ENCODE peak calls at places on chromosomes 7 and 10, in eight cellular contexts. L is renal cortical epithelial cell, A is lower leg skin, P is mucosa of gallbladder, T is body of pancreas, E is posterior vena cava, U is HCT116, Y is NCI-H510A treated with DMSO at 0.1 percent for 48 hours. J is an unnamed sample.

GRCh38 chr7:2701832-2702593 is 14.0 kb downstream of the AMZ1 start:
- DNase-seq in L (no peak), A (peak), P (no peak), T (no peak), E (peak), U (no peak), Y (no peak), J (no peak)

GRCh38 chr7:159102681-159103381 is 41.8 kb downstream of the VIPR2 start:
- DNase-seq in L (no peak), A (no peak), P (no peak), T (no peak), E (peak), U (no peak), Y (no peak), J (no peak)

GRCh38 chr7:132654150-132654549 is 77.9 kb upstream of the PLXNA4 start:
- DNase-seq in L (no peak), A (no peak), P (no peak), T (no peak), E (no peak), U (peak), Y (no peak), J (no peak)

GRCh38 chr7:164882-165660 is 27.3 kb upstream of the FAM20C start:
- DNase-seq in L (no peak), A (no peak), P (peak), T (peak), E (peak), U (no peak), Y (no peak), J (no peak)

GRCh38 chr10:82737556-82737955 is 862.6 kb downstream of the NRG3 start:
- DNase-seq in L (no peak), A (no peak), P (no peak), T (no peak), E (no peak), U (no peak), Y (no peak), J (no peak)

GRCh38 chr7:155357573-155358041 is 59.9 kb downstream of the INSIG1 start:
- DNase-seq in L (no peak), A (no peak), P (no peak), T (no peak), E (peak), U (no peak), Y (no peak), J (no peak)

GRCh38 chr10:54854389-54854788 is 53.4 kb upstream of the PCDH15 start:
- DNase-seq in L (no peak), A (no peak), P (no peak), T (no peak), E (no peak), U (no peak), Y (no peak), J (no peak)

GRCh38 chr7:66699998-66700397 is 40.5 kb upstream of the RABGEF1 start:
- DNase-seq in L (no peak), A (no peak), P (peak), T (no peak), E (peak), U (no peak), Y (no peak), J (no peak)

GRCh38 chr7:101237206-101238067 is at the start of gene CLDN15:
- DNase-seq in L (no peak), A (peak), P (peak), T (peak), E (peak), U (no peak), Y (no peak), J (no peak)

GRCh38 chr7:121697731-121698396 is 175.1 kb upstream of the PTPRZ1 start:
- DNase-seq in L (no peak), A (no peak), P (no peak), T (no peak), E (no peak), U (no peak), Y (no peak), J (no peak)

GRCh38 chr10:49089152-49089788 is 26.1 kb downstream of the VSTM4 start:
- DNase-seq in L (no peak), A (no peak), P (no peak), T (no peak), E (no peak), U (no peak), Y (no peak), J (no peak)

GRCh38 chr7:38105874-38106483 is 72.1 kb upstream of the STARD3NL start:
- DNase-seq in L (peak), A (no peak), P (no peak), T (peak), E (no peak), U (peak), Y (peak), J (peak)

GRCh38 chr10:43202224-43202656 is 64.0 kb downstream of the CSGALNACT2 start:
- DNase-seq in L (no peak), A (no peak), P (no peak), T (peak), E (peak), U (peak), Y (no peak), J (no peak)

GRCh38 chr7:2359610-2360009 is 5.0 kb downstream of the EIF3B start:
- DNase-seq in L (no peak), A (no peak), P (no peak), T (no peak), E (no peak), U (no peak), Y (no peak), J (no peak)

GRCh38 chr10:28250782-28251181 is 52.1 kb downstream of the MPP7 start:
- DNase-seq in L (peak), A (no peak), P (no peak), T (no peak), E (no peak), U (no peak), Y (no peak), J (no peak)

GRCh38 chr10:24930427-24930826 is 22.0 kb downstream of the PRTFDC1 start:
- DNase-seq in L (peak), A (no peak), P (no peak), T (no peak), E (no peak), U (no peak), Y (no peak), J (no peak)

GRCh38 chr7:150686030-150686626 is 622 bp downstream of the GIMAP2 start:
- DNase-seq in L (no peak), A (no peak), P (no peak), T (no peak), E (no peak), U (no peak), Y (no peak), J (no peak)

GRCh38 chr7:142718314-142718713 is 31.0 kb upstream of the PRSS1 start:
- DNase-seq in L (no peak), A (no peak), P (no peak), T (no peak), E (no peak), U (no peak), Y (no peak), J (no peak)

GRCh38 chr7:107318523-107319160 is 149.8 kb downstream of the HBP1 start:
- DNase-seq in L (no peak), A (no peak), P (no peak), T (no peak), E (no peak), U (no peak), Y (no peak), J (no peak)

GRCh38 chr7:108630002-108630401 is 60.3 kb downstream of the DNAJB9 start:
- DNase-seq in L (no peak), A (no peak), P (peak), T (peak), E (no peak), U (no peak), Y (no peak), J (no peak)

GRCh38 chr10:26479766-26480492 is 41.8 kb downstream of the APBB1IP start:
- DNase-seq in L (no peak), A (no peak), P (no peak), T (no peak), E (no peak), U (no peak), Y (no peak), J (no peak)

GRCh38 chr7:29920491-29920890 is 69.1 kb downstream of the SCRN1 start:
- DNase-seq in L (peak), A (no peak), P (no peak), T (no peak), E (no peak), U (no peak), Y (no peak), J (no peak)

GRCh38 chr7:79504607-79505389 is 51.3 kb upstream of the MAGI2 start:
- DNase-seq in L (peak), A (no peak), P (no peak), T (no peak), E (no peak), U (peak), Y (no peak), J (no peak)

GRCh38 chr10:8060010-8060703 is 5.7 kb downstream of the GATA3 start:
- DNase-seq in L (peak), A (no peak), P (no peak), T (no peak), E (no peak), U (no peak), Y (no peak), J (no peak)

GRCh38 chr7:116697152-116697551 is 25.2 kb downstream of the MET start:
- DNase-seq in L (no peak), A (no peak), P (no peak), T (no peak), E (no peak), U (no peak), Y (no peak), J (no peak)

GRCh38 chr10:103786020-103786419 is 69.4 kb downstream of the SH3PXD2A start:
- DNase-seq in L (no peak), A (no peak), P (no peak), T (no peak), E (no peak), U (no peak), Y (no peak), J (no peak)

GRCh38 chr7:49243521-49243920 is 319.2 kb downstream of the CDC14C start:
- DNase-seq in L (no peak), A (no peak), P (no peak), T (no peak), E (no peak), U (no peak), Y (no peak), J (no peak)